ENCODE peak calls at places on chromosome 4, in eight cellular contexts. Y is activated CD4-positive, alpha-beta T cell treated with anti-CD3 and anti-CD28 coated beads, Interleukin-2, amount 50 U/mL, for 1 hour; S is NCI-H1436; I is D341Med; B is sciatic nerve; O is GM23338; V is aorta; K is H7. Q is an unnamed sample.

GRCh38 chr4:118280501-118281218 is 72.1 kb downstream of the PRSS12 start:
- DNase-seq in Y (peak), S (peak), I (peak), B (no peak), O (peak), V (no peak), K (peak), Q (no peak)

GRCh38 chr4:146132445-146132844 is 43.1 kb upstream of the LSM6 start:
- DNase-seq in Y (no peak), S (no peak), I (no peak), B (no peak), O (no peak), V (no peak), K (no peak), Q (no peak)

GRCh38 chr4:179415016-179415841 is 1973.0 kb upstream of the AGA start:
- DNase-seq in Y (no peak), S (no peak), I (no peak), B (no peak), O (no peak), V (no peak), K (no peak), Q (no peak)

GRCh38 chr4:38190717-38191178 is 230.6 kb downstream of the PTTG2 start:
- DNase-seq in Y (no peak), S (no peak), I (no peak), B (peak), O (no peak), V (peak), K (no peak), Q (no peak)

GRCh38 chr4:182745268-182745667 is 171.9 kb downstream of the DCTD start:
- DNase-seq in Y (no peak), S (peak), I (no peak), B (no peak), O (no peak), V (no peak), K (no peak), Q (no peak)

GRCh38 chr4:165489786-165490185 is 111.0 kb downstream of the CPE start:
- DNase-seq in Y (no peak), S (peak), I (no peak), B (no peak), O (no peak), V (no peak), K (no peak), Q (no peak)

GRCh38 chr4:123785515-123785914 is 388.9 kb downstream of the SPRY1 start:
- DNase-seq in Y (no peak), S (no peak), I (no peak), B (peak), O (peak), V (peak), K (peak), Q (peak)

GRCh38 chr4:28788929-28789490 is 1928.4 kb downstream of the STIM2 start:
- DNase-seq in Y (no peak), S (no peak), I (no peak), B (no peak), O (peak), V (no peak), K (no peak), Q (no peak)

GRCh38 chr4:95151255-95151654 is 393.5 kb downstream of the BMPR1B start:
- DNase-seq in Y (no peak), S (no peak), I (no peak), B (no peak), O (no peak), V (no peak), K (no peak), Q (no peak)

GRCh38 chr4:37470243-37470642 is 215.9 kb downstream of the RELL1 start:
- DNase-seq in Y (no peak), S (no peak), I (no peak), B (no peak), O (no peak), V (no peak), K (no peak), Q (no peak)

GRCh38 chr4:8072235-8072968 is 86.2 kb downstream of the ABLIM2 start:
- DNase-seq in Y (no peak), S (no peak), I (no peak), B (no peak), O (no peak), V (peak), K (peak), Q (no peak)

GRCh38 chr4:128310266-128310697 is 22.7 kb upstream of the PGRMC2 start:
- DNase-seq in Y (no peak), S (no peak), I (peak), B (peak), O (peak), V (no peak), K (peak), Q (no peak)

GRCh38 chr4:41146716-41147506 is 67.4 kb downstream of the APBB2 start:
- DNase-seq in Y (no peak), S (peak), I (no peak), B (peak), O (peak), V (peak), K (no peak), Q (no peak)

GRCh38 chr4:135418353-135418752 is 1216.8 kb upstream of the PABPC4L start:
- DNase-seq in Y (no peak), S (no peak), I (peak), B (no peak), O (peak), V (no peak), K (peak), Q (no peak)

GRCh38 chr4:70903282-70903603 is 1.1 kb downstream of the MOB1B start:
- DNase-seq in Y (no peak), S (no peak), I (no peak), B (no peak), O (no peak), V (no peak), K (peak), Q (no peak)

GRCh38 chr4:184644553-184645307 is 4.5 kb downstream of the CASP3 start:
- DNase-seq in Y (no peak), S (no peak), I (no peak), B (no peak), O (peak), V (no peak), K (no peak), Q (no peak)

GRCh38 chr4:125011646-125012045 is 299.1 kb upstream of the ANKRD50 start:
- DNase-seq in Y (no peak), S (no peak), I (no peak), B (no peak), O (no peak), V (no peak), K (no peak), Q (no peak)

GRCh38 chr4:73816814-73817213 is 19.7 kb upstream of the CXCL6 start:
- DNase-seq in Y (no peak), S (no peak), I (no peak), B (no peak), O (no peak), V (no peak), K (no peak), Q (no peak)

GRCh38 chr4:26568446-26568994 is 15.4 kb upstream of the TBC1D19 start:
- DNase-seq in Y (no peak), S (no peak), I (no peak), B (no peak), O (no peak), V (no peak), K (no peak), Q (no peak)

GRCh38 chr4:2182981-2183380 is 58.9 kb downstream of the HAUS3 start:
- DNase-seq in Y (no peak), S (no peak), I (no peak), B (no peak), O (no peak), V (no peak), K (no peak), Q (no peak)

GRCh38 chr4:127604949-127605709 is 27.6 kb upstream of the INTU start:
- DNase-seq in Y (no peak), S (peak), I (peak), B (no peak), O (peak), V (no peak), K (peak), Q (no peak)

GRCh38 chr4:56004235-56004634 is 55.5 kb downstream of the CEP135 start:
- DNase-seq in Y (no peak), S (no peak), I (no peak), B (no peak), O (no peak), V (no peak), K (no peak), Q (no peak)

GRCh38 chr4:70666369-70666768 is at the start of gene JCHAIN:
- DNase-seq in Y (no peak), S (no peak), I (no peak), B (no peak), O (no peak), V (no peak), K (no peak), Q (no peak)

GRCh38 chr4:135316266-135316779 is 1114.7 kb upstream of the PABPC4L start:
- DNase-seq in Y (no peak), S (no peak), I (no peak), B (no peak), O (no peak), V (no peak), K (no peak), Q (no peak)

GRCh38 chr4:172838108-172838507 is 330.5 kb upstream of the GALNT7 start:
- DNase-seq in Y (no peak), S (no peak), I (no peak), B (no peak), O (peak), V (no peak), K (peak), Q (no peak)

GRCh38 chr4:3218824-3219760 is 29.9 kb upstream of the MSANTD1 start:
- DNase-seq in Y (no peak), S (no peak), I (no peak), B (no peak), O (no peak), V (peak), K (no peak), Q (no peak)

GRCh38 chr4:125358453-125358852 is 43.7 kb downstream of the FAT4 start:
- DNase-seq in Y (no peak), S (no peak), I (no peak), B (no peak), O (peak), V (no peak), K (no peak), Q (no peak)

GRCh38 chr4:71294301-71294700 is 44.5 kb upstream of the SLC4A4 start:
- DNase-seq in Y (no peak), S (no peak), I (no peak), B (no peak), O (no peak), V (no peak), K (no peak), Q (no peak)

GRCh38 chr4:42865572-42866189 is 26.8 kb upstream of the GRXCR1 start:
- DNase-seq in Y (peak), S (peak), I (peak), B (no peak), O (peak), V (no peak), K (peak), Q (no peak)

GRCh38 chr4:1065732-1066131 is 47.6 kb downstream of the RNF212 start:
- DNase-seq in Y (no peak), S (no peak), I (no peak), B (no peak), O (no peak), V (peak), K (no peak), Q (no peak)

GRCh38 chr4:149709640-149710039 is 106.0 kb downstream of the IQCM start:
- DNase-seq in Y (no peak), S (no peak), I (no peak), B (no peak), O (no peak), V (no peak), K (no peak), Q (no peak)

GRCh38 chr4:114598191-114599121 is at the start of gene UGT8:
- DNase-seq in Y (no peak), S (peak), I (peak), B (peak), O (peak), V (peak), K (peak), Q (no peak)

GRCh38 chr4:67587156-67587555 is 28.6 kb downstream of the STAP1 start:
- DNase-seq in Y (no peak), S (no peak), I (no peak), B (no peak), O (no peak), V (no peak), K (no peak), Q (no peak)